ENCODE peak calls at places on chromosome 16, in four cellular contexts. U is A549; H is stimulated activated effector memory CD8-positive, alpha-beta T cell treated with anti-CD3 and anti-CD28 coated beads, Interleukin-12 subunit alpha, Interleukin-12 subunit beta, amount 100 ng/mL, for 72 hours; V is right cardiac atrium. T is an unnamed sample.
A peak's percentile ranks its signal among the peaks of the same experiment; 100 is the strongest.

GRCh38 chr16:83831451-83831987 is 23.7 kb downstream of the HSBP1 start:
- ATAC-seq in V (no peak), H (no peak), U (no peak), T (no peak)

GRCh38 chr16:85897384-85897783 is 1.6 kb upstream of the IRF8 start:
- ATAC-seq in H (no peak), V (no peak), U (no peak), T (no peak)

GRCh38 chr16:86384263-86384649 is 126.1 kb upstream of the FOXF1 start:
- ATAC-seq in H (no peak), V (peak; percentile 64), U (no peak), T (no peak)

GRCh38 chr16:4613636-4614570 is 785 bp downstream of the UBALD1 start:
- ATAC-seq in U (no peak), V (no peak), H (no peak), T (no peak)

GRCh38 chr16:15523092-15523541 is 88.7 kb downstream of the BMERB1 start:
- ATAC-seq in U (no peak), V (no peak), H (no peak), T (no peak)

GRCh38 chr16:10577305-10578202 is 2.8 kb downstream of the EMP2 start:
- ATAC-seq in U (no peak), V (peak; percentile 5), H (no peak), T (no peak)

GRCh38 chr16:20624882-20625807 is 49.0 kb upstream of the ACSM2B start:
- ATAC-seq in V (no peak), U (no peak), H (no peak), T (no peak)

GRCh38 chr16:72847187-72848044 is 200.5 kb downstream of the ZFHX3 start:
- ATAC-seq in V (peak; percentile 29), U (peak; percentile 71), H (peak; percentile 14), T (no peak)

GRCh38 chr16:1260101-1260670 is 4.3 kb downstream of the TPSD1 start:
- ATAC-seq in H (no peak), V (no peak), U (no peak), T (no peak)

GRCh38 chr16:4944333-4945281 is 7.7 kb upstream of the PPL start:
- ATAC-seq in V (peak; percentile 94), U (peak; percentile 77), H (peak; percentile 29), T (no peak)

GRCh38 chr16:84029297-84030096 is 13.1 kb downstream of the SLC38A8 start:
- ATAC-seq in V (no peak), U (no peak), H (no peak), T (peak; percentile 23)

GRCh38 chr16:81810894-81811538 is 31.9 kb downstream of the PLCG2 start:
- ATAC-seq in U (no peak), H (peak; percentile 73), V (no peak), T (peak; percentile 61)

GRCh38 chr16:87927195-87927562 is 9.2 kb downstream of the CA5A start:
- ATAC-seq in V (no peak), H (no peak), U (no peak), T (no peak)

GRCh38 chr16:57266531-57267268 is 17.8 kb downstream of the PLLP start:
- ATAC-seq in V (no peak), U (no peak), H (peak; percentile 48), T (peak; percentile 70)

GRCh38 chr16:79838860-79839259 is 238.3 kb upstream of the MAF start:
- ATAC-seq in H (no peak), U (no peak), V (peak; percentile 51), T (no peak)

GRCh38 chr16:71971571-71971970 is 28.6 kb downstream of the PKD1L3 start:
- ATAC-seq in H (no peak), V (no peak), U (no peak), T (no peak)

GRCh38 chr16:75292691-75293090 is 41.3 kb upstream of the BCAR1 start:
- ATAC-seq in V (no peak), U (no peak), H (no peak), T (no peak)

GRCh38 chr16:84597518-84598390 is 20.1 kb downstream of the COTL1 start:
- ATAC-seq in U (no peak), H (peak; percentile 22), V (peak; percentile 19), T (peak; percentile 23)

GRCh38 chr16:81544261-81544660 is 99.7 kb downstream of the CMIP start:
- ATAC-seq in H (no peak), U (no peak), V (peak; percentile 75), T (no peak)

GRCh38 chr16:72939247-72939646 is 108.7 kb downstream of the ZFHX3 start:
- ATAC-seq in H (no peak), V (peak; percentile 81), U (peak; percentile 72), T (no peak)

GRCh38 chr16:21260870-21261791 is 17.0 kb downstream of the CRYM start:
- ATAC-seq in H (peak; percentile 34), V (peak; percentile 65), U (peak; percentile 98), T (no peak)

GRCh38 chr16:85847681-85848601 is 48.4 kb downstream of the COX4I1 start:
- ATAC-seq in H (no peak), V (no peak), U (no peak), T (no peak)

GRCh38 chr16:20920091-20920490 is 19.5 kb downstream of the LYRM1 start:
- ATAC-seq in H (peak; percentile 46), U (no peak), V (no peak), T (peak; percentile 74)

GRCh38 chr16:28139530-28139929 is 72.2 kb downstream of the XPO6 start:
- ATAC-seq in H (peak; percentile 58), V (no peak), U (no peak), T (peak; percentile 13)

GRCh38 chr16:20839504-20839903 is 33.2 kb downstream of the REXO5 start:
- ATAC-seq in V (no peak), H (no peak), U (no peak), T (no peak)

GRCh38 chr16:10831899-10832886 is 13.6 kb upstream of the TVP23A start:
- ATAC-seq in V (no peak), H (no peak), U (no peak), T (no peak)

GRCh38 chr16:87274808-87275207 is 42.4 kb downstream of the C16orf95 start:
- ATAC-seq in U (no peak), H (no peak), V (no peak), T (no peak)

GRCh38 chr16:78775161-78775561 is 675.7 kb downstream of the WWOX start:
- ATAC-seq in H (peak; percentile 71), V (no peak), U (no peak), T (peak; percentile 51)

GRCh38 chr16:65126845-65127624 is 5.2 kb upstream of the CDH11 start:
- ATAC-seq in U (no peak), H (peak; percentile 61), V (no peak), T (peak; percentile 67)

GRCh38 chr16:55542459-55543082 is 23.9 kb upstream of the CAPNS2 start:
- ATAC-seq in H (peak; percentile 48), V (peak; percentile 41), U (peak; percentile 43), T (peak; percentile 56)

GRCh38 chr16:11032000-11032921 is 87.9 kb downstream of the CLEC16A start:
- ATAC-seq in V (peak; percentile 26), H (no peak), U (no peak), T (no peak)

GRCh38 chr16:15434079-15434424 is 336 bp upstream of the BMERB1 start:
- ATAC-seq in U (no peak), V (no peak), H (peak; percentile 55), T (peak; percentile 51)

GRCh38 chr16:69481901-69482341 is 57.5 kb downstream of the CYB5B start:
- ATAC-seq in V (peak; percentile 98), U (no peak), H (no peak), T (no peak)

GRCh38 chr16:22353188-22353919 is 21.1 kb downstream of the CDR2 start:
- ATAC-seq in V (peak; percentile 51), H (peak; percentile 82), U (peak; percentile 69), T (peak; percentile 80)

GRCh38 chr16:80055831-80056230 is 455.3 kb upstream of the MAF start:
- ATAC-seq in V (no peak), U (no peak), H (no peak), T (no peak)

GRCh38 chr16:86107190-86107589 is 208.2 kb downstream of the IRF8 start:
- ATAC-seq in U (no peak), H (no peak), V (no peak), T (no peak)

GRCh38 chr16:81519298-81520150 is 74.9 kb downstream of the CMIP start:
- ATAC-seq in V (no peak), U (no peak), H (no peak), T (no peak)